ENCODE peak calls at places on chromosome 13, in four cellular contexts. O, U, N and K are unnamed samples.
A peak's percentile ranks its signal among the peaks of the same experiment; 100 is the strongest.

GRCh38 chr13:51590966-51591627 is 6.8 kb downstream of the WDFY2 start:
- DNase-seq in O (no peak), U (no peak), N (no peak), K (no peak)

GRCh38 chr13:95354680-95355487 is 53.6 kb upstream of the ABCC4 start:
- DNase-seq in O (no peak), U (no peak), N (no peak), K (no peak)

GRCh38 chr13:107271226-107271625 is 703.3 kb upstream of the ARGLU1 start:
- DNase-seq in O (no peak), U (no peak), N (no peak), K (no peak)

GRCh38 chr13:51644649-51645048 is 60.4 kb downstream of the WDFY2 start:
- DNase-seq in O (no peak), U (no peak), N (no peak), K (no peak)

GRCh38 chr13:78657699-78658629 is 991 bp downstream of the OBI1 start:
- DNase-seq in O (no peak), U (no peak), N (no peak), K (no peak)

GRCh38 chr13:49587311-49587847 is 2.0 kb upstream of the RCBTB1 start:
- DNase-seq in O (no peak), U (no peak), N (no peak), K (no peak)

GRCh38 chr13:46489586-46490023 is 63.4 kb upstream of the LRCH1 start:
- DNase-seq in O (no peak), U (no peak), N (no peak), K (no peak)

GRCh38 chr13:98475521-98475920 is 101.4 kb downstream of the STK24 start:
- DNase-seq in O (no peak), U (peak; percentile 44), N (no peak), K (no peak)

GRCh38 chr13:42420304-42420703 is 148.4 kb downstream of the AKAP11 start:
- DNase-seq in O (peak; percentile 63), U (peak; percentile 75), N (no peak), K (no peak)

GRCh38 chr13:21717817-21718216 is 46.9 kb downstream of the FGF9 start:
- DNase-seq in O (no peak), U (no peak), N (no peak), K (no peak)

GRCh38 chr13:91078093-91078679 is 269.3 kb upstream of the MIR17HG start:
- DNase-seq in O (no peak), U (no peak), N (no peak), K (no peak)

GRCh38 chr13:73190477-73190876 is 131.7 kb downstream of the KLF5 start:
- DNase-seq in O (no peak), U (no peak), N (no peak), K (no peak)

GRCh38 chr13:100392709-100393630 is 195.6 kb downstream of the GGACT start:
- DNase-seq in O (peak; percentile 78), U (peak; percentile 61), N (no peak), K (no peak)

GRCh38 chr13:33583398-33583797 is 234.6 kb upstream of the RFC3 start:
- DNase-seq in O (no peak), U (no peak), N (no peak), K (no peak)

GRCh38 chr13:33380487-33381079 is 95.0 kb upstream of the STARD13 start:
- DNase-seq in O (no peak), U (no peak), N (no peak), K (no peak)

GRCh38 chr13:36789061-36789460 is 30.0 kb upstream of the RFXAP start:
- DNase-seq in O (no peak), U (no peak), N (no peak), K (no peak)

GRCh38 chr13:25292301-25292700 is 5.0 kb upstream of the MTMR6 start:
- DNase-seq in O (peak; percentile 77), U (no peak), N (no peak), K (peak; percentile 10)

GRCh38 chr13:113378825-113379224 is 14.9 kb upstream of the GRTP1 start:
- DNase-seq in O (no peak), U (no peak), N (no peak), K (no peak)

GRCh38 chr13:42453091-42453645 is 120.8 kb upstream of the TNFSF11 start:
- DNase-seq in O (no peak), U (no peak), N (no peak), K (no peak)

GRCh38 chr13:19618925-19619324 is 14.5 kb upstream of the MPHOSPH8 start:
- DNase-seq in O (peak; percentile 30), U (no peak), N (no peak), K (no peak)

GRCh38 chr13:77521595-77522367 is 13.7 kb upstream of the SCEL start:
- DNase-seq in O (no peak), U (no peak), N (no peak), K (no peak)

GRCh38 chr13:33224686-33225085 is 60.9 kb downstream of the STARD13 start:
- DNase-seq in O (no peak), U (no peak), N (no peak), K (no peak)

GRCh38 chr13:76024151-76024550 is 388.0 kb downstream of the LMO7 start:
- DNase-seq in O (no peak), U (no peak), N (no peak), K (no peak)

GRCh38 chr13:113856716-113857065 is 7.2 kb downstream of the GAS6 start:
- DNase-seq in O (no peak), U (no peak), N (no peak), K (no peak)

GRCh38 chr13:40024578-40024952 is 369.1 kb downstream of the COG6 start:
- DNase-seq in O (peak; percentile 12), U (no peak), N (no peak), K (no peak)

GRCh38 chr13:50417597-50417996 is 402.4 kb downstream of the KCNRG start:
- DNase-seq in O (no peak), U (no peak), N (no peak), K (no peak)

GRCh38 chr13:24672141-24673132 is 7.8 kb upstream of the ATP12A start:
- DNase-seq in O (no peak), U (no peak), N (no peak), K (no peak)

GRCh38 chr13:43016226-43016625 is 7.2 kb upstream of the DNAJC15 start:
- DNase-seq in O (no peak), U (no peak), N (no peak), K (no peak)

GRCh38 chr13:80824231-80824630 is 483.3 kb upstream of the SPRY2 start:
- DNase-seq in O (no peak), U (no peak), N (no peak), K (no peak)

GRCh38 chr13:107209811-107210210 is 641.9 kb upstream of the ARGLU1 start:
- DNase-seq in O (no peak), U (no peak), N (no peak), K (no peak)

GRCh38 chr13:50081106-50081898 is 66.1 kb downstream of the KCNRG start:
- DNase-seq in O (peak; percentile 63), U (peak; percentile 83), N (no peak), K (peak; percentile 26)

GRCh38 chr13:41694902-41695301 is 237.6 kb downstream of the RGCC start:
- DNase-seq in O (no peak), U (no peak), N (peak; percentile 3), K (no peak)

GRCh38 chr13:72805663-72806341 is 23.9 kb downstream of the PIBF1 start:
- DNase-seq in O (no peak), U (no peak), N (no peak), K (no peak)

GRCh38 chr13:42812311-42812710 is 30.9 kb downstream of the FAM216B start:
- DNase-seq in O (peak; percentile 21), U (no peak), N (no peak), K (no peak)

GRCh38 chr13:75161804-75162203 is 320.2 kb downstream of the TBC1D4 start:
- DNase-seq in O (no peak), U (no peak), N (no peak), K (no peak)

GRCh38 chr13:45063261-45063870 is 56.9 kb upstream of the GTF2F2 start:
- DNase-seq in O (no peak), U (no peak), N (no peak), K (no peak)

GRCh38 chr13:85383291-85383690 is 415.9 kb downstream of the SLITRK6 start:
- DNase-seq in O (no peak), U (no peak), N (no peak), K (no peak)

GRCh38 chr13:94433055-94433947 is 46.2 kb downstream of the DCT start:
- DNase-seq in O (peak; percentile 52), U (no peak), N (peak; percentile 12), K (no peak)